ENCODE peak calls at places on chromosomes 2 and 18, in eight cellular contexts. J is IMR-90, G is suprapubic skin, N is right lobe of liver, M is stomach, E is ovary, D is PC-9, S is neuronal stem cell. L is an unnamed sample. For H3K36me3, the result is how much of the 10 kb centered on the place peaks cover.

GRCh38 chr2:9251154-9252001 is 44.8 kb downstream of the ASAP2 start:
- DNase-seq in J (peak), G (peak), N (no peak), M (peak), E (no peak), D (peak), S (no peak), L (peak)

GRCh38 chr2:20609349-20609994 is 41.4 kb downstream of the HS1BP3 start:
- DNase-seq in J (peak), G (peak), N (peak), M (no peak), E (peak), D (no peak), S (no peak), L (no peak)

GRCh38 chr18:3152294-3152693 is 67.5 kb downstream of the MYOM1 start:
- DNase-seq in J (no peak), G (no peak), N (no peak), M (no peak), E (no peak), D (no peak), S (no peak), L (no peak)

GRCh38 chr2:206217743-206218520 is 56.5 kb upstream of the ZDBF2 start:
- DNase-seq in J (no peak), G (no peak), N (no peak), M (no peak), E (no peak), D (no peak), S (no peak), L (no peak)

GRCh38 chr2:160741815-160742214 is 248.2 kb upstream of the RBMS1 start:
- DNase-seq in J (no peak), G (no peak), N (no peak), M (no peak), E (no peak), D (no peak), S (no peak), L (no peak)

GRCh38 chr2:133777607-133778006 is 209.3 kb upstream of the NCKAP5 start:
- DNase-seq in J (no peak), G (no peak), N (peak), M (no peak), E (no peak), D (no peak), S (no peak), L (no peak)

GRCh38 chr2:12197133-12197532 is 450.7 kb downstream of the LPIN1 start:
- DNase-seq in J (no peak), G (no peak), N (no peak), M (no peak), E (no peak), D (no peak), S (no peak), L (no peak)

GRCh38 chr2:236295481-236295880 is 31.3 kb upstream of the ASB18 start:
- DNase-seq in J (no peak), G (no peak), N (no peak), M (no peak), E (no peak), D (no peak), S (no peak), L (no peak)

GRCh38 chr2:45138904-45139303 is 129.7 kb upstream of the SIX2 start:
- DNase-seq in J (no peak), G (no peak), N (no peak), M (no peak), E (no peak), D (no peak), S (no peak), L (no peak)

GRCh38 chr18:45962461-45962860 is 4.7 kb downstream of the EPG5 start:
- DNase-seq in J (peak), G (no peak), N (no peak), M (no peak), E (no peak), D (no peak), S (no peak), L (peak)

GRCh38 chr2:15784106-15784885 is 156.1 kb upstream of the MYCN start:
- DNase-seq in J (no peak), G (no peak), N (no peak), M (no peak), E (no peak), D (no peak), S (no peak), L (no peak)

GRCh38 chr18:74414951-74415515 is 42.1 kb downstream of the DIPK1C start:
- DNase-seq in J (no peak), G (no peak), N (no peak), M (no peak), E (no peak), D (no peak), S (no peak), L (no peak)

GRCh38 chr2:9765611-9766531 is 77.4 kb upstream of the TAF1B start:
- DNase-seq in J (no peak), G (peak), N (no peak), M (no peak), E (no peak), D (no peak), S (no peak), L (no peak)

GRCh38 chr2:119694994-119695521 is 16.1 kb downstream of the TMEM177 start:
- DNase-seq in J (peak), G (no peak), N (no peak), M (no peak), E (no peak), D (peak), S (no peak), L (no peak)

GRCh38 chr2:239164281-239164871 is 236.4 kb downstream of the HDAC4 start:
- DNase-seq in J (no peak), G (peak), N (peak), M (no peak), E (no peak), D (no peak), S (no peak), L (peak)

GRCh38 chr2:28552045-28552823 is 56.4 kb downstream of the PLB1 start:
- DNase-seq in J (peak), G (no peak), N (no peak), M (no peak), E (no peak), D (no peak), S (no peak), L (peak)

GRCh38 chr18:21110667-21111350 is 804 bp downstream of the ROCK1 start:
- DNase-seq in J (peak), G (no peak), N (peak), M (peak), E (no peak), D (peak), S (peak), L (peak)

GRCh38 chr2:177516786-177517544 is 124.4 kb downstream of the AGPS start:
- DNase-seq in J (peak), G (no peak), N (no peak), M (no peak), E (no peak), D (no peak), S (no peak), L (no peak)

GRCh38 chr2:177523781-177524180 is 131.2 kb downstream of the AGPS start:
- DNase-seq in J (no peak), G (no peak), N (no peak), M (no peak), E (no peak), D (no peak), S (no peak), L (no peak)

GRCh38 chr2:177518754-177519153 is 126.2 kb downstream of the AGPS start:
- DNase-seq in J (no peak), G (no peak), N (no peak), M (no peak), E (no peak), D (no peak), S (no peak), L (no peak)
- H3K36me3 ChIP-seq in J (under half), G (under half), N (under half), M (under half), E (under half), D (under half), S (under half), L (under half)

GRCh38 chr2:100396483-100396882 is 21.0 kb downstream of the CHST10 start:
- DNase-seq in J (no peak), G (no peak), N (no peak), M (no peak), E (no peak), D (no peak), S (no peak), L (no peak)

GRCh38 chr2:100397976-100398375 is 19.5 kb downstream of the CHST10 start:
- DNase-seq in J (no peak), G (no peak), N (no peak), M (no peak), E (no peak), D (no peak), S (no peak), L (no peak)

GRCh38 chr2:100395532-100396350 is 21.7 kb downstream of the CHST10 start:
- DNase-seq in J (no peak), G (no peak), N (no peak), M (no peak), E (no peak), D (no peak), S (no peak), L (no peak)

GRCh38 chr2:100399714-100400113 is 17.8 kb downstream of the CHST10 start:
- DNase-seq in J (no peak), G (no peak), N (no peak), M (no peak), E (no peak), D (no peak), S (no peak), L (no peak)

DNA sequence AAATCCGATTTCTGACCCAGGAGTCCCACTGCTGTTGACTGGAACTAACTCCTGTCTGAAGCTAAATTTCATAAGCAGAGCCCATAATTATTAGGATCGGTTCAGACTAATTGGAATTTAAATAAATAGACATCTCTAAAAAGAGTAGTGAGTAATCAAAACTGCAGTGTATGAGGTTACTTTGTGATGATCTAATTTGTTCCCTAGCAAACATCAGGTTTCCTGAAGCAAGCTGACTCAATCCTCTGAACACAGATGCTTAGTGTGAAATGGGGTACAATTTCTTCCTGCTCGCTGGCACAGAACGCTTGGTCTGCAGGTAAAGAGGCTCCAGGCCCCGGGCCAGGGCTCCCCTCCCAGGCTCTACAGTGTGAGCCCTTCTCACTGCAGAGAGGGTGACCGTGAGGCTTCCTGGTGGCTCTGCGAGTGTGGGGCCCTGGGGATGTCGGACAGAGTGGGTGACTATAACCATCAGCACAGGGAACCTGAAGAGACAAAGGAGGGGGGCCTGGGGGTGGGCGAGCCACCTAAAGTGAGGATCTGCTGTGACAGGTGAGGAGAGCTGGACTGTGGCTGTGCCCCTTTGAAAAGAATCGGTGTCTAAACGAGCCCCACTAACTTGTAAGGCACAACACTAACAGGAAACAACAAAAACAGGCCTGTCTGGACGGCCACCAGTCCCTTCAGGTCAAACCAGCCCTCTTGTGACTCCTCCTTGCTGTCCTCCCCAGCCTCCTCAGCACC is 20.2 kb downstream of the CHST10 start:
- DNase-seq in J (peak), G (no peak), N (no peak), M (no peak), E (no peak), D (no peak), S (no peak), L (no peak)
- H3K36me3 ChIP-seq in J (under half), G (under half), N (under half), M (under half), E (under half), D (under half), S (under half), L (under half)

GRCh38 chr18:26082475-26082874 is 7.9 kb downstream of the SS18 start:
- DNase-seq in J (peak), G (no peak), N (no peak), M (no peak), E (no peak), D (no peak), S (no peak), L (no peak)

GRCh38 chr18:26088482-26088881 is 1.9 kb downstream of the SS18 start:
- DNase-seq in J (no peak), G (no peak), N (no peak), M (no peak), E (no peak), D (no peak), S (no peak), L (no peak)

GRCh38 chr18:26086959-26087358 is 3.5 kb downstream of the SS18 start:
- DNase-seq in J (no peak), G (no peak), N (no peak), M (no peak), E (no peak), D (no peak), S (no peak), L (no peak)

GRCh38 chr18:26085056-26085455 is 5.4 kb downstream of the SS18 start:
- DNase-seq in J (no peak), G (no peak), N (no peak), M (no peak), E (no peak), D (no peak), S (no peak), L (no peak)

DNA sequence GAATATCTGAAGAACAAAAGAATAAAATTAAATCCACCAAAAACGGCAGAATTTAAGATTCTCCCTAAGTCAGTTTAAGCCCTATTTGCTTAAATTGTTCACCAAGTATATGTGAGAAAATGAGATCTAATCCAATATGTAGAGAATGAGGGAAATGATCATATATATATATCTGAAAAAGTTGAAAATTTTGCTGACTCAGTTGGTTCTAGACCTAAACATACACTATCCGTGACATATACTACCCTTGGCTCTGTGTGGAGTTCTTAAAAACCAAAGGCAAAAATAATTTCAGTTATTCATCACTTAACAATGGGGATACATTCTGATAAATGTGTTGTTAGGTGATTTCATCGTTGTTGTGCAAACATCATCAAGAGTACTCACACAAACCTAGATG is 7.3 kb downstream of the SS18 start:
- DNase-seq in J (no peak), G (no peak), N (no peak), M (no peak), E (no peak), D (no peak), S (no peak), L (no peak)
- H3K36me3 ChIP-seq in J (under half), G (under half), N (under half), M (under half), E (under half), D (under half), S (under half), L (under half)

DNA sequence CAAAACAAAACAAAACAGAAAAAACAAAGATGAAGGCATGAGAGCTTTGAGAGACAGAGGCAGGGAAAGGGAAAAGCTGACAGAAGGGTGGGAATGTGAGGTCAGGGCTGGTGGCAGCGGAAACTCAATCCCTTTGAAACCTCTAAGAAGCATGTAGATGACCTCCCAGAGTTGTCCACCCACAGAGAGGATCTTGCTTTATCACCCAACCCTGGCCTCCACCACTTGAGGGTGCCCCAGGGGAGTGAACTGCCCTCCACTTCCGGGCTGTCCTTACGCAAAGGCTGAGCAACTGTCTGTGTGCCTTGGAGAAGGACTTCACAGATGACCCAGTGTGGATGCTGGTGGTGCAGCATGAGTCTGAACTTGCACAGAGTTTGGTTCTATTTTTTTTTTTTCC is 26.7 kb downstream of the PDCL3 start:
- DNase-seq in J (no peak), G (no peak), N (no peak), M (no peak), E (no peak), D (no peak), S (no peak), L (no peak)
- H3K36me3 ChIP-seq in J (under half), G (under half), N (under half), M (under half), E (under half), D (under half), S (under half), L (under half)

GRCh38 chr2:50879457-50879856 is 152.5 kb downstream of the NRXN1 start:
- DNase-seq in J (no peak), G (no peak), N (no peak), M (no peak), E (no peak), D (no peak), S (no peak), L (no peak)

GRCh38 chr2:50872543-50872942 is 159.4 kb downstream of the NRXN1 start:
- DNase-seq in J (no peak), G (no peak), N (no peak), M (no peak), E (no peak), D (no peak), S (no peak), L (no peak)

DNA sequence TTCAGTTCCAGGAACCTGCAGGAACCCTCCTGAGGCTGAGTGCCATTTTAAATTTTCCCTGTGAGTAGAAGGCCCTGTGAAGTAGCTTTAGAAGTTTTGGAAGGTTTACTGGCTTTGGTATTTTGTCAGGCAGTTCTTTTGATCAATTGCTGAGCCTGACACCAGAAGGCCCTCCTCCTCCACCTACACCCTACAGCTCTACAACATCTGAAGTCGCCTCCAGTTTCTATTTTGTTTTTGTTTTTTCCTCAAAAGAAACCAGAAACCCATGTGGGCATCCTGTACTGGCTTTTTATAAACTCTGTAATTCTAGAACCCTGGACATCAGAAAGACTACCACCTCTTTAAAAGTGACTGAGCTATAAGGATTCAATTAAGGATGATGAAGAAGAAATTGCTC is 153.7 kb downstream of the NRXN1 start:
- DNase-seq in J (no peak), G (no peak), N (no peak), M (no peak), E (no peak), D (no peak), S (no peak), L (no peak)
- H3K36me3 ChIP-seq in J (under half), G (under half), N (under half), M (under half), E (under half), D (under half), S (under half), L (under half)

GRCh38 chr2:101006065-101006715 is 4.1 kb downstream of the RPL31 start:
- DNase-seq in J (no peak), G (no peak), N (no peak), M (no peak), E (no peak), D (no peak), S (no peak), L (no peak)
- H3K36me3 ChIP-seq in J (under half), G (half or more), N (under half), M (half or more), E (under half), D (half or more), S (under half), L (under half)

GRCh38 chr2:218476676-218477075 is 57.8 kb downstream of the VIL1 start:
- DNase-seq in J (peak), G (no peak), N (no peak), M (no peak), E (peak), D (no peak), S (no peak), L (no peak)
- H3K36me3 ChIP-seq in J (under half), G (half or more), N (under half), M (under half), E (under half), D (under half), S (under half), L (under half)

DNA sequence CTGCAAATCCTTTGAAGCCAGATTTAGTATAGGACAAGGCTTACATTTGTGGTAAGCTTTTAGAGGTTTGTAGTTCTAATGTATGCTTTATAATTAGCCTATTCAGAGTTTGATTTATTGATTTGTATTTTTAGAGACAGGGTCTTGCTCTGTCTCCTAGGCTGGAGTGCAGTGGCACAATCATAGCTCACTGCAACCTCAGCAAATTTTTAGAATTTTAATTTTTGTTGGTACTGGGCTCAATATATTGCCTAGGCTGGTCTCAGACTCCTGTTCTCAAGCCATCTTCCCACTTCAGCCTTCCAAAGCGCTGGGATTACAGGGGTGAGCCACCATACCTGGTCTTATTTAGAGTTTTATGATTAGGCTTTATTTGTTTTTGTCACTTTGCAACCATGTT is 4.5 kb downstream of the KCNJ13 start:
- DNase-seq in J (no peak), G (no peak), N (no peak), M (no peak), E (no peak), D (no peak), S (no peak), L (no peak)
- H3K36me3 ChIP-seq in J (under half), G (under half), N (under half), M (under half), E (under half), D (half or more), S (under half), L (under half)